ENCODE peak calls at places on chromosomes 5 and 9, in eight cellular contexts. L is AG04450; K is Panc1; R is mammary epithelial cell; F is right atrium auricular region; T is CD4-positive, alpha-beta T cell; W is right lobe of liver; B is neural progenitor cell. Y is an unnamed sample.
A peak's percentile ranks its signal among the peaks of the same experiment; 100 is the strongest.

GRCh38 chr5:67807116-67807888 is 408.3 kb upstream of the PIK3R1 start:
- DNase-seq in L (no peak), K (no peak), R (peak; percentile 43), F (no peak), T (no peak), W (no peak), B (no peak), Y (no peak)

GRCh38 chr5:40503438-40503837 is 176.3 kb upstream of the PTGER4 start:
- DNase-seq in L (no peak), K (no peak), R (no peak), F (no peak), T (no peak), W (no peak), B (no peak), Y (no peak)

GRCh38 chr5:77990020-77990419 is 213.9 kb upstream of the TBCA start:
- DNase-seq in L (no peak), K (no peak), R (no peak), F (no peak), T (no peak), W (no peak), B (peak; percentile 50), Y (no peak)

GRCh38 chr5:135318037-135318436 is 81.0 kb downstream of the MACROH2A1 start:
- DNase-seq in L (no peak), K (no peak), R (no peak), F (peak; percentile 32), T (no peak), W (peak; percentile 13), B (no peak), Y (no peak)

GRCh38 chr9:33161011-33161588 is 6.0 kb downstream of the B4GALT1 start:
- DNase-seq in L (peak; percentile 90), K (no peak), R (peak; percentile 96), F (peak; percentile 84), T (no peak), W (no peak), B (peak; percentile 19), Y (peak; percentile 82)

GRCh38 chr9:114988962-114989599 is 58.7 kb upstream of the TNFSF8 start:
- DNase-seq in L (no peak), K (no peak), R (peak; percentile 45), F (no peak), T (no peak), W (no peak), B (no peak), Y (no peak)

GRCh38 chr5:60092671-60093422 is 199.3 kb upstream of the PDE4D start:
- DNase-seq in L (no peak), K (no peak), R (peak; percentile 72), F (no peak), T (no peak), W (no peak), B (no peak), Y (no peak)

GRCh38 chr5:126544087-126544740 is 50.8 kb downstream of the ALDH7A1 start:
- DNase-seq in L (no peak), K (peak; percentile 32), R (peak; percentile 25), F (no peak), T (no peak), W (no peak), B (peak; percentile 50), Y (no peak)

GRCh38 chr5:154937186-154937717 is 759 bp downstream of the GEMIN5 start:
- DNase-seq in L (no peak), K (no peak), R (peak; percentile 7), F (no peak), T (no peak), W (no peak), B (peak; percentile 3), Y (no peak)

GRCh38 chr9:109901191-109901590 is 121.2 kb downstream of the PALM2AKAP2 start:
- DNase-seq in L (no peak), K (no peak), R (no peak), F (no peak), T (no peak), W (no peak), B (no peak), Y (no peak)

GRCh38 chr5:72408127-72408526 is 88.0 kb downstream of the PTCD2 start:
- DNase-seq in L (no peak), K (no peak), R (no peak), F (no peak), T (no peak), W (no peak), B (no peak), Y (no peak)

GRCh38 chr5:469752-470483 is 26.9 kb downstream of the EXOC3 start:
- DNase-seq in L (no peak), K (no peak), R (no peak), F (no peak), T (no peak), W (no peak), B (no peak), Y (peak; percentile 28)

GRCh38 chr9:105066265-105066865 is 138.4 kb upstream of the ABCA1 start:
- DNase-seq in L (no peak), K (no peak), R (peak; percentile 74), F (peak; percentile 67), T (no peak), W (no peak), B (no peak), Y (no peak)

GRCh38 chr5:116130471-116130870 is 45.6 kb downstream of the COMMD10 start:
- DNase-seq in L (no peak), K (no peak), R (peak; percentile 32), F (no peak), T (no peak), W (no peak), B (no peak), Y (no peak)

GRCh38 chr5:2013301-2014057 is 130.8 kb upstream of the IRX4 start:
- DNase-seq in L (no peak), K (no peak), R (no peak), F (no peak), T (no peak), W (no peak), B (no peak), Y (no peak)

GRCh38 chr5:80249876-80250275 is 6.0 kb downstream of the SERINC5 start:
- DNase-seq in L (no peak), K (no peak), R (no peak), F (no peak), T (no peak), W (no peak), B (peak; percentile 57), Y (no peak)

GRCh38 chr9:27359763-27360162 is 62.8 kb upstream of the EQTN start:
- DNase-seq in L (no peak), K (no peak), R (no peak), F (no peak), T (no peak), W (no peak), B (no peak), Y (no peak)

GRCh38 chr5:133763744-133764143 is 151.4 kb upstream of the FSTL4 start:
- DNase-seq in L (no peak), K (no peak), R (no peak), F (no peak), T (no peak), W (no peak), B (no peak), Y (no peak)

GRCh38 chr5:41869150-41869738 is 981 bp downstream of the OXCT1 start:
- DNase-seq in L (no peak), K (no peak), R (peak; percentile 42), F (peak; percentile 83), T (no peak), W (no peak), B (peak; percentile 56), Y (peak; percentile 46)

GRCh38 chr5:6808462-6808861 is 95.2 kb downstream of the TENT4A start:
- DNase-seq in L (no peak), K (no peak), R (no peak), F (no peak), T (no peak), W (no peak), B (no peak), Y (no peak)

GRCh38 chr9:130765135-130766030 is 69.7 kb upstream of the ABL1 start:
- DNase-seq in L (no peak), K (no peak), R (peak; percentile 32), F (no peak), T (no peak), W (no peak), B (no peak), Y (no peak)

GRCh38 chr9:1879501-1879900 is 135.6 kb upstream of the SMARCA2 start:
- DNase-seq in L (no peak), K (no peak), R (no peak), F (no peak), T (no peak), W (no peak), B (no peak), Y (no peak)

GRCh38 chr9:85290019-85290418 is 451.7 kb downstream of the AGTPBP1 start:
- DNase-seq in L (no peak), K (no peak), R (no peak), F (no peak), T (no peak), W (no peak), B (no peak), Y (no peak)

GRCh38 chr9:108727580-108728056 is 128.2 kb downstream of the ACTL7B start:
- DNase-seq in L (no peak), K (no peak), R (no peak), F (peak; percentile 56), T (no peak), W (no peak), B (no peak), Y (no peak)

GRCh38 chr9:128070874-128071273 is 2.8 kb downstream of the SLC25A25 start:
- DNase-seq in L (no peak), K (no peak), R (no peak), F (no peak), T (no peak), W (no peak), B (no peak), Y (no peak)
- H3K27ac ChIP-seq in L (no peak overlapping the region), K (peak overlapping the region; percentile 29), R (no peak overlapping the region), F (peak overlapping the region; percentile 85), T (peak overlapping the region; percentile 65), W (no peak overlapping the region), B (no peak overlapping the region), Y (no peak overlapping the region)

DNA sequence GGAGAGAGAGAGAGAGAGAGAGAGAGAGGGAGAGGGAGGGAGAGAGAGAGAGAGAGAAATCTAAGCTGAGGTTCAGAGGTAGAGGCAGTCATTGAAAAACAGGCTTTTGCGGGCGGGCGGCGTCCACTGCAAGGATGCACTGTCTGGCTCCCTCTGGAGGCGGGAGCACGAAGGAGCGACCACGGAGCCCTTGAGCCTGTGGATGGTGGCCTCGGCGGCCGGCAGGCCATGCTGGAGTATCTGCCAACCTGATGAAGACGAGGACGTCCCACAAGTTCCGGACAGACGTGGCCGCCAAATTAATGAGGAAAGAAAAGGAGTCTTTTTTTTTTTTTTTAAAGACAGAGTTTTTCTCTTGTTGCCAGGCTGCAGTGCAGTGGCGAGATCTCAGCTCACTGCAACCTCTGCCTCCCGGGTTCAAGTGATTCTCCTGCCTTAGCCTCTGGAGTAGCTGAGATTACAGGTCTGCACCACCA is 2.2 kb upstream of the CCDC125 start:
- DNase-seq in L (peak; percentile 46), K (peak; percentile 42), R (peak; percentile 62), F (peak; percentile 85), T (peak; percentile 68), W (peak; percentile 90), B (peak; percentile 90), Y (peak; percentile 94)
- TF ChIP-seq CTCF in L (peak; percentile 87), K (peak; percentile 94), R (peak; percentile 85), F (peak; percentile 80), T (peak; percentile 61), W (peak; percentile 78), B (peak; percentile 81), Y (peak; percentile 78)

GRCh38 chr9:82184524-82184923 is 196.0 kb downstream of the SPATA31D1 start:
- DNase-seq in L (no peak), K (no peak), R (no peak), F (no peak), T (no peak), W (no peak), B (no peak), Y (no peak)
- H3K27ac ChIP-seq in L (no peak overlapping the region), K (no peak overlapping the region), R (no peak overlapping the region), F (no peak overlapping the region), T (no peak overlapping the region), W (no peak overlapping the region), B (no peak overlapping the region), Y (no peak overlapping the region)

GRCh38 chr9:116163293-116164055 is 9.9 kb downstream of the PAPPA start:
- DNase-seq in L (no peak), K (no peak), R (no peak), F (no peak), T (no peak), W (no peak), B (peak; percentile 13), Y (no peak)
- TF ChIP-seq CTCF in L (peak; percentile 35), K (peak; percentile 33), R (peak; percentile 52), F (peak; percentile 55), T (no peak), W (peak; percentile 62), B (peak; percentile 58), Y (peak; percentile 37)